ENCODE peak calls at places on chromosomes 5 and 9, in four cellular contexts. T, R, S and N are unnamed samples.

GRCh38 chr9:69502671-69503301 is 169.4 kb downstream of the APBA1 start:
- DNase-seq in T (no peak), R (no peak), S (no peak), N (no peak)

GRCh38 chr9:72038408-72038807 is 22.0 kb downstream of the C9orf57 start:
- DNase-seq in T (no peak), R (no peak), S (no peak), N (no peak)

GRCh38 chr5:62597314-62597713 is 18.7 kb downstream of the LRRC70 start:
- DNase-seq in T (no peak), R (no peak), S (no peak), N (no peak)

GRCh38 chr5:55742778-55743177 is 4.9 kb downstream of the DDX4 start:
- DNase-seq in T (no peak), R (no peak), S (no peak), N (no peak)

GRCh38 chr9:118961857-118962256 is 407.4 kb downstream of the BRINP1 start:
- DNase-seq in T (no peak), R (no peak), S (peak), N (no peak)

GRCh38 chr5:1767524-1768282 is 31.9 kb downstream of the MRPL36 start:
- DNase-seq in T (no peak), R (no peak), S (no peak), N (no peak)

GRCh38 chr9:132742821-132743311 is 72.6 kb downstream of the GTF3C4 start:
- DNase-seq in T (no peak), R (no peak), S (no peak), N (no peak)

GRCh38 chr5:76383126-76383825 is 19.8 kb upstream of the IQGAP2 start:
- DNase-seq in T (no peak), R (no peak), S (no peak), N (no peak)

GRCh38 chr5:39570418-39571027 is 145.7 kb upstream of the DAB2 start:
- DNase-seq in T (no peak), R (no peak), S (peak), N (peak)

GRCh38 chr9:78519786-78520185 is 222.9 kb downstream of the PSAT1 start:
- DNase-seq in T (no peak), R (no peak), S (no peak), N (no peak)

GRCh38 chr9:38271666-38272241 is 120.7 kb upstream of the ALDH1B1 start:
- DNase-seq in T (no peak), R (no peak), S (no peak), N (no peak)

GRCh38 chr9:135440620-135441019 is 39.0 kb upstream of the PPP1R26 start:
- DNase-seq in T (no peak), R (no peak), S (peak), N (no peak)

GRCh38 chr5:178786859-178787499 is 56.5 kb upstream of the ZNF354A start:
- DNase-seq in T (no peak), R (no peak), S (peak), N (peak)

GRCh38 chr9:102974530-102974929 is 20.6 kb upstream of the CYLC2 start:
- DNase-seq in T (no peak), R (no peak), S (peak), N (no peak)

GRCh38 chr9:84542554-84542953 is 127.0 kb upstream of the NTRK2 start:
- DNase-seq in T (no peak), R (no peak), S (no peak), N (no peak)

GRCh38 chr9:6893350-6894131 is 135.8 kb downstream of the KDM4C start:
- DNase-seq in T (no peak), R (no peak), S (no peak), N (no peak)

GRCh38 chr5:109482748-109483147 is 73.0 kb upstream of the PJA2 start:
- DNase-seq in T (no peak), R (no peak), S (no peak), N (no peak)